ENCODE peak calls at places on chromosome 13, in four cellular contexts. One of them, this sample, is unnamed.

GRCh38 chr13:40777166-40777956 is 6.4 kb upstream of the MRPS31 start:
- DNase-seq in smooth muscle cell of the brain vasculature: no peak
- DNase-seq in SHP77: peak
- DNase-seq in SK-N-DZ: peak
- DNase-seq in this sample: peak

GRCh38 chr13:43006893-43007631 is 15.0 kb upstream of the EPSTI1 start:
- DNase-seq in smooth muscle cell of the brain vasculature: no peak
- DNase-seq in SHP77: no peak
- DNase-seq in SK-N-DZ: no peak
- DNase-seq in this sample: no peak

GRCh38 chr13:104616990-104617389 is 1550.8 kb upstream of the SLC10A2 start:
- DNase-seq in smooth muscle cell of the brain vasculature: no peak
- DNase-seq in SHP77: no peak
- DNase-seq in SK-N-DZ: no peak
- DNase-seq in this sample: no peak

GRCh38 chr13:27171244-27171829 is at the start of gene USP12:
- DNase-seq in smooth muscle cell of the brain vasculature: no peak
- DNase-seq in SHP77: peak
- DNase-seq in SK-N-DZ: peak
- DNase-seq in this sample: peak

GRCh38 chr13:105971720-105972119 is 563.7 kb downstream of the EFNB2 start:
- DNase-seq in smooth muscle cell of the brain vasculature: no peak
- DNase-seq in SHP77: no peak
- DNase-seq in SK-N-DZ: no peak
- DNase-seq in this sample: no peak

GRCh38 chr13:28459911-28460310 is 35.0 kb downstream of the FLT1 start:
- DNase-seq in smooth muscle cell of the brain vasculature: no peak
- DNase-seq in SHP77: no peak
- DNase-seq in SK-N-DZ: no peak
- DNase-seq in this sample: no peak

GRCh38 chr13:108996430-108996829 is 367.0 kb downstream of the MYO16 start:
- DNase-seq in smooth muscle cell of the brain vasculature: no peak
- DNase-seq in SHP77: no peak
- DNase-seq in SK-N-DZ: no peak
- DNase-seq in this sample: no peak

GRCh38 chr13:91456837-91457236 is 58.4 kb downstream of the GPC5 start:
- DNase-seq in smooth muscle cell of the brain vasculature: no peak
- DNase-seq in SHP77: no peak
- DNase-seq in SK-N-DZ: no peak
- DNase-seq in this sample: no peak

GRCh38 chr13:71067164-71067815 is 799.7 kb downstream of the DACH1 start:
- DNase-seq in smooth muscle cell of the brain vasculature: no peak
- DNase-seq in SHP77: no peak
- DNase-seq in SK-N-DZ: peak
- DNase-seq in this sample: peak

GRCh38 chr13:50670272-50670671 is 173.2 kb downstream of the DLEU7 start:
- DNase-seq in smooth muscle cell of the brain vasculature: no peak
- DNase-seq in SHP77: no peak
- DNase-seq in SK-N-DZ: no peak
- DNase-seq in this sample: no peak

GRCh38 chr13:24392972-24393371 is 83.6 kb downstream of the C1QTNF9 start:
- DNase-seq in smooth muscle cell of the brain vasculature: no peak
- DNase-seq in SHP77: no peak
- DNase-seq in SK-N-DZ: no peak
- DNase-seq in this sample: no peak

GRCh38 chr13:78576266-78576665 is 27.1 kb downstream of the POU4F1 start:
- DNase-seq in smooth muscle cell of the brain vasculature: no peak
- DNase-seq in SHP77: no peak
- DNase-seq in SK-N-DZ: no peak
- DNase-seq in this sample: no peak

GRCh38 chr13:51435002-51435578 is 17.7 kb downstream of the INTS6 start:
- DNase-seq in smooth muscle cell of the brain vasculature: no peak
- DNase-seq in SHP77: no peak
- DNase-seq in SK-N-DZ: no peak
- DNase-seq in this sample: no peak

GRCh38 chr13:94173312-94173854 is 306.1 kb downstream of the DCT start:
- DNase-seq in smooth muscle cell of the brain vasculature: no peak
- DNase-seq in SHP77: no peak
- DNase-seq in SK-N-DZ: no peak
- DNase-seq in this sample: no peak

GRCh38 chr13:78602561-78603239 is 652 bp downstream of the POU4F1 start:
- DNase-seq in smooth muscle cell of the brain vasculature: no peak
- DNase-seq in SHP77: no peak
- DNase-seq in SK-N-DZ: no peak
- DNase-seq in this sample: no peak

GRCh38 chr13:41827507-41828213 is 133.2 kb downstream of the VWA8 start:
- DNase-seq in smooth muscle cell of the brain vasculature: peak
- DNase-seq in SHP77: no peak
- DNase-seq in SK-N-DZ: no peak
- DNase-seq in this sample: no peak

GRCh38 chr13:28380319-28380718 is 114.6 kb downstream of the FLT1 start:
- DNase-seq in smooth muscle cell of the brain vasculature: no peak
- DNase-seq in SHP77: no peak
- DNase-seq in SK-N-DZ: no peak
- DNase-seq in this sample: no peak

GRCh38 chr13:110593430-110594130 is 21.8 kb upstream of the NAXD start:
- DNase-seq in smooth muscle cell of the brain vasculature: no peak
- DNase-seq in SHP77: peak
- DNase-seq in SK-N-DZ: peak
- DNase-seq in this sample: no peak

GRCh38 chr13:79485014-79485441 is 4.1 kb downstream of the NDFIP2 start:
- DNase-seq in smooth muscle cell of the brain vasculature: peak
- DNase-seq in SHP77: no peak
- DNase-seq in SK-N-DZ: no peak
- DNase-seq in this sample: no peak

GRCh38 chr13:27194895-27195764 is 23.5 kb upstream of the USP12 start:
- DNase-seq in smooth muscle cell of the brain vasculature: peak
- DNase-seq in SHP77: no peak
- DNase-seq in SK-N-DZ: no peak
- DNase-seq in this sample: no peak

GRCh38 chr13:39226359-39226758 is 188.1 kb downstream of the NHLRC3 start:
- DNase-seq in smooth muscle cell of the brain vasculature: no peak
- DNase-seq in SHP77: no peak
- DNase-seq in SK-N-DZ: no peak
- DNase-seq in this sample: no peak

GRCh38 chr13:81540777-81541176 is 1199.9 kb upstream of the SPRY2 start:
- DNase-seq in smooth muscle cell of the brain vasculature: no peak
- DNase-seq in SHP77: no peak
- DNase-seq in SK-N-DZ: peak
- DNase-seq in this sample: no peak

GRCh38 chr13:80497439-80497838 is 156.5 kb upstream of the SPRY2 start:
- DNase-seq in smooth muscle cell of the brain vasculature: no peak
- DNase-seq in SHP77: no peak
- DNase-seq in SK-N-DZ: peak
- DNase-seq in this sample: no peak

GRCh38 chr13:20487927-20488326 is 37.7 kb downstream of the CRYL1 start:
- DNase-seq in smooth muscle cell of the brain vasculature: no peak
- DNase-seq in SHP77: no peak
- DNase-seq in SK-N-DZ: no peak
- DNase-seq in this sample: no peak

GRCh38 chr13:73428137-73428536 is 369.3 kb downstream of the KLF5 start:
- DNase-seq in smooth muscle cell of the brain vasculature: no peak
- DNase-seq in SHP77: no peak
- DNase-seq in SK-N-DZ: no peak
- DNase-seq in this sample: no peak

GRCh38 chr13:85093808-85094207 is 705.4 kb downstream of the SLITRK6 start:
- DNase-seq in smooth muscle cell of the brain vasculature: peak
- DNase-seq in SHP77: no peak
- DNase-seq in SK-N-DZ: no peak
- DNase-seq in this sample: no peak